ENCODE peak calls at places on chromosomes 11 and 22, in seven cellular contexts. H is neuronal stem cell, V is uterus, I is heart right ventricle, T is fibroblast of mammary gland, Y is kidney, M is fibroblast of lung. G is an unnamed sample.

GRCh38 chr11:108698844-108699642 is 34.2 kb downstream of the DDX10 start:
- DNase-seq in M (peak; percentile 41), T (peak; percentile 51), I (no peak), V (no peak), H (no peak), Y (no peak), G (no peak)

GRCh38 chr22:39664485-39665200 is 94.1 kb downstream of the CACNA1I start:
- DNase-seq in M (no peak), T (no peak), Y (no peak), I (no peak), V (no peak), H (peak; percentile 62), G (no peak)

GRCh38 chr11:34149274-34149673 is 43.8 kb downstream of the NAT10 start:
- DNase-seq in M (no peak), I (no peak), Y (peak; percentile 49), T (no peak), H (no peak), V (no peak), G (no peak)

GRCh38 chr11:41222236-41222635 is 237.2 kb downstream of the LRRC4C start:
- DNase-seq in M (no peak), H (no peak), Y (no peak), V (no peak), T (no peak), I (no peak), G (no peak)

GRCh38 chr11:12329797-12330196 is 47.6 kb upstream of the PARVA start:
- DNase-seq in Y (no peak), T (no peak), M (peak; percentile 10), V (no peak), I (no peak), H (no peak), G (no peak)

GRCh38 chr11:104609766-104610165 is 288.5 kb downstream of the CASP12 start:
- DNase-seq in H (no peak), M (no peak), I (no peak), V (no peak), Y (no peak), T (no peak), G (no peak)

GRCh38 chr22:18035740-18036139 is 11.4 kb upstream of the MICAL3 start:
- DNase-seq in T (no peak), M (peak; percentile 36), Y (peak; percentile 88), I (no peak), H (no peak), V (no peak), G (no peak)

GRCh38 chr22:17119481-17120202 is 1.5 kb downstream of the TMEM121B start:
- DNase-seq in I (peak; percentile 66), M (no peak), Y (no peak), T (peak; percentile 30), V (no peak), H (no peak), G (no peak)

GRCh38 chr11:1746516-1746931 is 3.9 kb downstream of the IFITM10 start:
- DNase-seq in Y (no peak), V (no peak), M (no peak), T (no peak), H (no peak), I (peak; percentile 32), G (no peak)

GRCh38 chr11:46253258-46254134 is 24.0 kb upstream of the CREB3L1 start:
- DNase-seq in T (peak; percentile 96), Y (no peak), M (no peak), V (no peak), I (no peak), H (no peak), G (no peak)

GRCh38 chr11:124320097-124320496 is at the start of gene OR8D2:
- DNase-seq in I (no peak), H (no peak), Y (no peak), T (no peak), V (no peak), M (no peak), G (no peak)

GRCh38 chr11:82718307-82718706 is 15.4 kb downstream of the FAM181B start:
- DNase-seq in H (peak; percentile 57), V (no peak), M (peak; percentile 39), I (no peak), T (peak; percentile 49), Y (no peak), G (no peak)

GRCh38 chr11:3222941-3223905 is 4.6 kb upstream of the MRGPRG start:
- DNase-seq in M (no peak), T (no peak), V (no peak), H (no peak), Y (no peak), I (no peak), G (no peak)

GRCh38 chr22:39097098-39098020 is at the start of gene APOBEC3H:
- DNase-seq in V (peak; percentile 35), T (no peak), I (no peak), M (peak; percentile 8), Y (no peak), H (no peak), G (no peak)

GRCh38 chr11:125890447-125891100 is 3.1 kb downstream of the HYLS1 start:
- DNase-seq in Y (no peak), V (no peak), M (peak; percentile 6), T (no peak), H (no peak), I (no peak), G (no peak)

GRCh38 chr22:24186892-24187670 is 5.8 kb downstream of the SUSD2 start:
- DNase-seq in V (no peak), M (no peak), H (no peak), I (no peak), T (no peak), Y (peak; percentile 69), G (no peak)

GRCh38 chr11:111412293-111412692 is 33.2 kb upstream of the POU2AF1 start:
- DNase-seq in H (no peak), I (no peak), M (no peak), T (no peak), V (no peak), Y (no peak), G (no peak)

GRCh38 chr22:37492428-37493344 is 6.5 kb upstream of the MFNG start:
- DNase-seq in T (peak; percentile 62), H (peak; percentile 33), V (no peak), Y (no peak), M (peak; percentile 48), I (no peak), G (peak; percentile 20)

GRCh38 chr11:131281316-131281715 is 89.1 kb upstream of the NTM start:
- DNase-seq in M (no peak), T (no peak), V (no peak), H (no peak), I (no peak), Y (no peak), G (no peak)

GRCh38 chr11:131279685-131280084 is 90.7 kb upstream of the NTM start:
- DNase-seq in I (no peak), V (no peak), H (no peak), Y (no peak), T (peak; percentile 7), M (peak; percentile 12), G (no peak)

GRCh38 chr11:131278472-131278871 is 91.9 kb upstream of the NTM start:
- DNase-seq in M (no peak), T (no peak), H (no peak), V (no peak), I (no peak), Y (no peak), G (no peak)

GRCh38 chr11:131284041-131284440 is 86.4 kb upstream of the NTM start:
- DNase-seq in M (no peak), T (no peak), V (no peak), I (no peak), Y (no peak), H (no peak), G (no peak)
- H3K4me3 ChIP-seq in M (no peak overlapping the region), T (no peak overlapping the region), V (no peak overlapping the region), I (no peak overlapping the region), Y (no peak overlapping the region), H (no peak overlapping the region), G (no peak overlapping the region)

GRCh38 chr22:32475428-32476010 is 908 bp downstream of the FBXO7 start:
- DNase-seq in Y (no peak), I (peak; percentile 23), H (peak; percentile 12), M (peak; percentile 51), V (peak; percentile 34), T (no peak), G (peak; percentile 11)

GRCh38 chr22:32476804-32477203 is 2.2 kb downstream of the FBXO7 start:
- DNase-seq in T (no peak), I (no peak), V (no peak), Y (no peak), H (no peak), M (no peak), G (no peak)

GRCh38 chr22:32477608-32478007 is 3.0 kb downstream of the FBXO7 start:
- DNase-seq in T (no peak), M (no peak), V (no peak), Y (no peak), I (no peak), H (no peak), G (no peak)

GRCh38 chr22:32474635-32475427 is at the start of gene FBXO7:
- DNase-seq in Y (peak; percentile 97), H (peak; percentile 92), V (peak; percentile 91), T (peak; percentile 88), I (peak; percentile 94), M (peak; percentile 92), G (peak; percentile 63)

DNA sequence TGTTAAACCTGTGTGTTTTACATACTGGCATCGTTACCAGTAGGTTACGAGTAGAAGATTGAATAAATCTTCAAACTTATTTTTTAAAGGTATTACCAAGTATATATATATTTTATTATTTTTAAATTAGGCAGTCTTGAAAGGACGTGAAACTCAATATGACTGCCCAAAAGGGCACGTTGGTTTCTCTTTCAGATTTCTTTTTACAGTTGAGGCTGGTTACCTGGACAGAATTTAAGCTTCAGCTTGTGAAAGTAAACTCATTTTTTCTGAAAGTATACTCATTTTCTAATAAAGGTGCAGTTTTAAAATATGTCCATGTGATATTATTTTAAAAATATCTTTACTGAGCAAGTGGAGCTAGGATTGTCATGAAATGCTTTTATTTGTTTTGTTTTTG is 1.7 kb downstream of the FBXO7 start:
- DNase-seq in I (no peak), Y (no peak), M (no peak), T (no peak), V (no peak), H (no peak), G (no peak)
- H3K4me3 ChIP-seq in I (peak overlapping the region; percentile 86), Y (peak overlapping the region; percentile 93), M (peak overlapping the region; percentile 67), T (peak overlapping the region; percentile 60), V (peak overlapping the region; percentile 60), H (peak overlapping the region; percentile 81), G (peak overlapping the region; percentile 76)

GRCh38 chr11:72720806-72721205 is 31.4 kb downstream of the ARAP1 start:
- DNase-seq in I (no peak), V (no peak), M (no peak), H (no peak), Y (peak; percentile 72), T (no peak), G (no peak)

GRCh38 chr11:72719144-72719543 is 33.1 kb downstream of the ARAP1 start:
- DNase-seq in Y (peak; percentile 31), I (peak; percentile 61), H (no peak), V (no peak), M (peak; percentile 51), T (peak; percentile 43), G (peak; percentile 5)

GRCh38 chr11:72720047-72720446 is 32.2 kb downstream of the ARAP1 start:
- DNase-seq in T (no peak), M (no peak), Y (peak; percentile 57), H (no peak), V (no peak), I (no peak), G (no peak)

GRCh38 chr11:72718101-72718501 is 34.1 kb downstream of the ARAP1 start:
- DNase-seq in M (no peak), T (no peak), I (no peak), H (no peak), Y (peak; percentile 77), V (no peak), G (no peak)

GRCh38 chr11:72719551-72719950 is 32.7 kb downstream of the ARAP1 start:
- DNase-seq in H (no peak), T (no peak), Y (peak; percentile 11), V (no peak), M (no peak), I (no peak), G (no peak)
- H3K4me3 ChIP-seq in H (no peak overlapping the region), T (no peak overlapping the region), Y (peak overlapping the region; percentile 87), V (no peak overlapping the region), M (no peak overlapping the region), I (peak overlapping the region; percentile 85), G (no peak overlapping the region)

GRCh38 chr22:33302049-33302545 is 243.9 kb upstream of the SYN3 start:
- DNase-seq in V (peak; percentile 72), I (peak; percentile 85), T (peak; percentile 69), H (peak; percentile 65), Y (peak; percentile 92), M (peak; percentile 47), G (peak; percentile 7)
- H3K4me3 ChIP-seq in V (no peak overlapping the region), I (peak overlapping the region; percentile 16), T (no peak overlapping the region), H (no peak overlapping the region), Y (peak overlapping the region; percentile 44), M (no peak overlapping the region), G (no peak overlapping the region)

G was measured in AG09309.